ENCODE peak calls at places on chromosome 17, in eight cellular contexts. F, Z, A, M, B, K, L and H are unnamed samples.

GRCh38 chr17:35903451-35903850 is 23.3 kb upstream of the CCL5 start:
- DNase-seq in F (no peak), Z (no peak), A (no peak), M (no peak), B (no peak), K (no peak), L (no peak), H (no peak)

GRCh38 chr17:65556014-65556909 is 5.2 kb downstream of the AXIN2 start:
- DNase-seq in F (no peak), Z (peak), A (peak), M (peak), B (peak), K (peak), L (peak), H (peak)

GRCh38 chr17:61574542-61575351 is 16.3 kb downstream of the NACA2 start:
- DNase-seq in F (no peak), Z (peak), A (no peak), M (no peak), B (no peak), K (no peak), L (peak), H (no peak)

GRCh38 chr17:57708401-57708800 is 36.7 kb downstream of the CCDC182 start:
- DNase-seq in F (no peak), Z (no peak), A (no peak), M (no peak), B (no peak), K (no peak), L (no peak), H (no peak)

GRCh38 chr17:5418858-5419355 is 555 bp downstream of the NUP88 start:
- DNase-seq in F (peak), Z (peak), A (peak), M (peak), B (no peak), K (no peak), L (no peak), H (no peak)

GRCh38 chr17:81865733-81866439 is 5.3 kb downstream of the ARHGDIA start:
- DNase-seq in F (no peak), Z (no peak), A (peak), M (peak), B (no peak), K (no peak), L (peak), H (no peak)

GRCh38 chr17:17723354-17724261 is 42.4 kb downstream of the RAI1 start:
- DNase-seq in F (no peak), Z (no peak), A (no peak), M (no peak), B (no peak), K (no peak), L (peak), H (no peak)

GRCh38 chr17:72886622-72887021 is 205.9 kb downstream of the SLC39A11 start:
- DNase-seq in F (no peak), Z (no peak), A (no peak), M (no peak), B (no peak), K (no peak), L (no peak), H (no peak)

GRCh38 chr17:55284001-55284884 is 19.5 kb downstream of the HLF start:
- DNase-seq in F (no peak), Z (no peak), A (no peak), M (no peak), B (no peak), K (no peak), L (no peak), H (no peak)

GRCh38 chr17:16286947-16287562 is 66.2 kb downstream of the CENPV start:
- DNase-seq in F (peak), Z (peak), A (no peak), M (peak), B (peak), K (peak), L (no peak), H (no peak)

GRCh38 chr17:31608659-31609254 is 217.3 kb downstream of the RAB11FIP4 start:
- DNase-seq in F (no peak), Z (no peak), A (no peak), M (no peak), B (no peak), K (no peak), L (no peak), H (no peak)

GRCh38 chr17:80789356-80789902 is 202.2 kb upstream of the CHMP6 start:
- DNase-seq in F (peak), Z (peak), A (no peak), M (no peak), B (peak), K (peak), L (no peak), H (no peak)

GRCh38 chr17:17805575-17805974 is 31.2 kb downstream of the SREBF1 start:
- DNase-seq in F (no peak), Z (no peak), A (no peak), M (no peak), B (no peak), K (no peak), L (no peak), H (no peak)

GRCh38 chr17:65530985-65531507 is 30.4 kb downstream of the AXIN2 start:
- DNase-seq in F (no peak), Z (no peak), A (no peak), M (no peak), B (no peak), K (peak), L (peak), H (no peak)

GRCh38 chr17:79960788-79961522 is 74.7 kb downstream of the TBC1D16 start:
- DNase-seq in F (no peak), Z (peak), A (no peak), M (no peak), B (no peak), K (no peak), L (no peak), H (no peak)

GRCh38 chr17:37791434-37791833 is 46.6 kb upstream of the HNF1B start:
- DNase-seq in F (no peak), Z (peak), A (peak), M (peak), B (no peak), K (no peak), L (peak), H (no peak)

GRCh38 chr17:77036841-77037381 is 103.9 kb upstream of the SEC14L1 start:
- DNase-seq in F (no peak), Z (no peak), A (peak), M (peak), B (no peak), K (no peak), L (peak), H (no peak)

GRCh38 chr17:37276475-37276874 is 99.3 kb upstream of the C17orf78 start:
- DNase-seq in F (no peak), Z (peak), A (no peak), M (no peak), B (no peak), K (no peak), L (no peak), H (no peak)

GRCh38 chr17:30332057-30332542 is 1.8 kb downstream of the TMIGD1 start:
- DNase-seq in F (peak), Z (peak), A (no peak), M (peak), B (no peak), K (no peak), L (no peak), H (no peak)

GRCh38 chr17:81218991-81219390 is 3.8 kb downstream of the CEP131 start:
- DNase-seq in F (no peak), Z (no peak), A (no peak), M (no peak), B (no peak), K (no peak), L (no peak), H (no peak)

GRCh38 chr17:35930211-35931065 is at the start of gene RDM1:
- DNase-seq in F (peak), Z (peak), A (peak), M (peak), B (no peak), K (peak), L (peak), H (no peak)

GRCh38 chr17:76382305-76382802 is 2.1 kb upstream of the SPHK1 start:
- DNase-seq in F (no peak), Z (no peak), A (no peak), M (no peak), B (no peak), K (peak), L (peak), H (no peak)

GRCh38 chr17:29726721-29727252 is 104.1 kb upstream of the CORO6 start:
- DNase-seq in F (peak), Z (peak), A (no peak), M (no peak), B (no peak), K (no peak), L (peak), H (no peak)

GRCh38 chr17:2610640-2611175 is 17.3 kb downstream of the PAFAH1B1 start:
- DNase-seq in F (no peak), Z (no peak), A (no peak), M (no peak), B (no peak), K (no peak), L (no peak), H (no peak)

GRCh38 chr17:1774390-1775176 is 12.7 kb downstream of the SERPINF1 start:
- DNase-seq in F (no peak), Z (no peak), A (no peak), M (no peak), B (no peak), K (no peak), L (no peak), H (no peak)

GRCh38 chr17:73643012-73643845 is 1.0 kb downstream of the SDK2 start:
- DNase-seq in F (no peak), Z (peak), A (peak), M (peak), B (no peak), K (no peak), L (peak), H (no peak)

GRCh38 chr17:3032258-3033247 is 30.9 kb downstream of the OR1D5 start:
- DNase-seq in F (no peak), Z (no peak), A (no peak), M (no peak), B (no peak), K (no peak), L (no peak), H (no peak)

GRCh38 chr17:35866356-35866950 is 2.2 kb downstream of the HEATR9 start:
- DNase-seq in F (no peak), Z (no peak), A (no peak), M (no peak), B (no peak), K (no peak), L (no peak), H (no peak)

GRCh38 chr17:73952498-73953205 is 250.8 kb upstream of the RPL38 start:
- DNase-seq in F (no peak), Z (peak), A (peak), M (peak), B (no peak), K (no peak), L (peak), H (no peak)

GRCh38 chr17:45311762-45312476 is 4.9 kb downstream of the MAP3K14 start:
- DNase-seq in F (no peak), Z (peak), A (peak), M (peak), B (peak), K (peak), L (peak), H (no peak)

GRCh38 chr17:76007850-76008165 is 7.2 kb downstream of the CDK3 start:
- DNase-seq in F (no peak), Z (no peak), A (no peak), M (no peak), B (no peak), K (no peak), L (no peak), H (no peak)

GRCh38 chr17:13776027-13776551 is 174.4 kb upstream of the HS3ST3A1 start:
- DNase-seq in F (no peak), Z (no peak), A (no peak), M (no peak), B (no peak), K (no peak), L (peak), H (no peak)

GRCh38 chr17:27532269-27533067 is 76.2 kb downstream of the KSR1 start:
- DNase-seq in F (no peak), Z (no peak), A (peak), M (peak), B (peak), K (no peak), L (no peak), H (peak)

DNA sequence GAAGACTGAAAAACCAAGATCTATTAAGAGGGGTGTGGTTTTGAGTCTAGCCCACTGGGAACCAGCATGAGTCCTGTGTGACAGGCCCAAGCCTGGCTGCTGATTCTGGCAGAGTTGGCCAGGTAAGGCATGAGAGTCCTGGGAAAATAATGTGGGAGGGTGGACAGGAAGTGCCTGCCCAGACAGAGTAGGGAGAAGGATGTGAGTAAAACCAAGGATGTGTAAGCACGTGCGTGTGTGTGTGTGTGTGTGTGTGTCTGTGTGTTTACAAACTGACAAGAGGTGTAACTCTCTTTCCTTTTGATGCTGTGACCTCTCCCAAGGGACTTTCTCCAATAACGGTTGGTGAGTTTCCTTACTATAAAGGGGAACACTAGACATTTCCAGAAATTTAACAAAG is 15.6 kb upstream of the TEX2 start:
- DNase-seq in F (no peak), Z (peak), A (no peak), M (peak), B (no peak), K (peak), L (no peak), H (no peak)
- TF ChIP-seq EP300 in F (no peak), Z (no peak), A (no peak), M (no peak), B (no peak), K (no peak), L (no peak), H (no peak)

GRCh38 chr17:50533720-50534148 is 1.2 kb downstream of the EPN3 start:
- DNase-seq in F (no peak), Z (no peak), A (peak), M (peak), B (no peak), K (peak), L (peak), H (peak)
- TF ChIP-seq EP300 in F (no peak), Z (no peak), A (no peak), M (no peak), B (no peak), K (no peak), L (peak), H (no peak)

GRCh38 chr17:51144266-51145022 is 8.9 kb upstream of the NME1 start:
- DNase-seq in F (no peak), Z (no peak), A (no peak), M (no peak), B (no peak), K (no peak), L (no peak), H (no peak)

GRCh38 chr17:51152766-51153209 is 571 bp upstream of the NME1 start:
- DNase-seq in F (no peak), Z (no peak), A (no peak), M (no peak), B (no peak), K (no peak), L (peak), H (no peak)

GRCh38 chr17:51150932-51151331 is 2.4 kb upstream of the NME1 start:
- DNase-seq in F (no peak), Z (no peak), A (no peak), M (no peak), B (no peak), K (no peak), L (no peak), H (no peak)

GRCh38 chr17:51142597-51142996 is 10.8 kb upstream of the NME1 start:
- DNase-seq in F (no peak), Z (no peak), A (no peak), M (no peak), B (no peak), K (no peak), L (no peak), H (no peak)

GRCh38 chr17:51147641-51148040 is 5.7 kb upstream of the NME1 start:
- DNase-seq in F (no peak), Z (no peak), A (no peak), M (no peak), B (no peak), K (no peak), L (no peak), H (no peak)
- TF ChIP-seq EP300 in F (no peak), Z (no peak), A (no peak), M (no peak), B (no peak), K (no peak), L (no peak), H (no peak)

DNA sequence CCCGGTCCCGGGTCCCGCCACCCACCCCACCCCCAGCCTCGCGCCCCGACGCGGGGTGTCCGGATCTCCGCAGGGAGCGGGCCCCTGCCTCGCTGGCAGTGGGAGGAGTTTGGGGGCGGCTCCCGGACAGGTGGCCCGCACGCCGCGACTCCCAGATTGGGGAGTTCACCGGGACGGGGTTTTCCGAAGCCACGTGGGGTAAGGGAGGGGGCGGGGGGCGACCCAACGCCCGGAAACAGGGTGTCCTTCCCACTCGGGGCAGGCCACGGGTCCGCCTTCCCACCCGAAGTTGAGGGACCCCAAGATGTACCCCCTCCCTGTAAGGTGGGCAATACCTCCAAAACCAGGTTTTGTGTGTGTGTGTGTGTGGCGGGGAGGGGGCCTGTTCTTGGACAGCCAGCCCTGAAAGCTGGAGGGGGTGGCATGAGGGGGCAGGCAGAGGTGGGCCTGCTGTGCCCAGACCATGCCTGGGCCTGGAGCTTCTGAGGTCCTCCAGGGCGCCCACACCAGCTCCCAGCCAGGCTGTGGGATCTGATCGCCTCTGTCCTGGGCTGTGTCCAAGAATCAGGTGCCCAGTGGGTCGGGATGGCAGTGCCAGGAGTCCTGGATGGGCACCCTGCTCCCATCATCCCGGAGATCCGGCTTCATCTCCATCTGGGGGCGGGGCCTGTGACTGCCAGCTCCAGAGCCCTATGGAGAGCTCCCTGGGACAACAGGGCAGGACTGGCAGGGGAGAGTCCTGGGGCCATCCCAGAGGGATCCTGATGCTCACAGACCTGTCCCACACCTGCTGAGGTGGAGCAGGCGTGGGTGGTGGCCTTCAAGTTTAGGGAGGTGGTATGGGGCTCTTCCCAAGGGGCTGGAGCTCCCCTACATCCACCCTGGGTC is 769 bp downstream of the SYNGR2 start:
- DNase-seq in F (no peak), Z (peak), A (peak), M (peak), B (no peak), K (peak), L (peak), H (no peak)
- TF ChIP-seq EP300 in F (peak), Z (no peak), A (no peak), M (no peak), B (no peak), K (no peak), L (no peak), H (no peak)

DNA sequence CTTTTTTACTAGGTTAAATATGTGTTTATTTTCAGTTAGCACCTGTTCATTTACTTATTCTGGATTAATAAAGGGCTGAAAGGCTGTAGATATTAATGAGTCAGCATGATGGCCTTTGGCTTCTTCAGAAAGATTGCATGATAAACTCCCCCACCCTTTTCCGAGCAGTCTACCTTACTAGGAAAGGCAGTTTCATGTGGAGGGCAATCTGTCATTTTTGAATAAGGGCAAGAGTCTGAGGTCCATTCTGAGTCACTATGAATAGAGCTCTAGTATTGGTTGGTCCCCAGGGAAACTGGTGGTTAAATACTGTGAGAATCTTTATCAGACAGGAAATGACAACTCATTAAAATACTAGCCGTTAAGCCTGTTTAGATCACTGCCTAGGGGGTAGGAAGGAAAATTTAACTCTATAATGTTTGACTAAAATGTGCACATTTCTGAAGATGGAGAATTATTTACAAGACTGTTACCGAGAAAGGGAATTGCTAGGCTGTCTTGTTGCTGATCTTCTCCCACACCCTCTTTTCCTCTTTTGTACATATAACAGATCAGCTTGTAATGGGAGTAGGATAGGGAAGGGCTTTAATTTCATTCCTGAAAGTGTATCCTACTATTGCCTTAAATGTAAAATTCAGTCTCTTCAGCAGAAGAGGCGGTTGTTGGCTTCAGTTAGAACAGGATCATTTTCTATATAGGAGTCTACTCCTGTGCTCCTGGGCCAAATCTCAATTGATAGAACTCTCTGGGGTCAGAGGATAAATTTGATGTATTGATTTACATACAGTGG is 63.3 kb downstream of the TUBD1 start:
- DNase-seq in F (peak), Z (peak), A (no peak), M (no peak), B (no peak), K (no peak), L (peak), H (no peak)
- TF ChIP-seq EP300 in F (peak), Z (peak), A (no peak), M (peak), B (peak), K (peak), L (peak), H (no peak)

DNA sequence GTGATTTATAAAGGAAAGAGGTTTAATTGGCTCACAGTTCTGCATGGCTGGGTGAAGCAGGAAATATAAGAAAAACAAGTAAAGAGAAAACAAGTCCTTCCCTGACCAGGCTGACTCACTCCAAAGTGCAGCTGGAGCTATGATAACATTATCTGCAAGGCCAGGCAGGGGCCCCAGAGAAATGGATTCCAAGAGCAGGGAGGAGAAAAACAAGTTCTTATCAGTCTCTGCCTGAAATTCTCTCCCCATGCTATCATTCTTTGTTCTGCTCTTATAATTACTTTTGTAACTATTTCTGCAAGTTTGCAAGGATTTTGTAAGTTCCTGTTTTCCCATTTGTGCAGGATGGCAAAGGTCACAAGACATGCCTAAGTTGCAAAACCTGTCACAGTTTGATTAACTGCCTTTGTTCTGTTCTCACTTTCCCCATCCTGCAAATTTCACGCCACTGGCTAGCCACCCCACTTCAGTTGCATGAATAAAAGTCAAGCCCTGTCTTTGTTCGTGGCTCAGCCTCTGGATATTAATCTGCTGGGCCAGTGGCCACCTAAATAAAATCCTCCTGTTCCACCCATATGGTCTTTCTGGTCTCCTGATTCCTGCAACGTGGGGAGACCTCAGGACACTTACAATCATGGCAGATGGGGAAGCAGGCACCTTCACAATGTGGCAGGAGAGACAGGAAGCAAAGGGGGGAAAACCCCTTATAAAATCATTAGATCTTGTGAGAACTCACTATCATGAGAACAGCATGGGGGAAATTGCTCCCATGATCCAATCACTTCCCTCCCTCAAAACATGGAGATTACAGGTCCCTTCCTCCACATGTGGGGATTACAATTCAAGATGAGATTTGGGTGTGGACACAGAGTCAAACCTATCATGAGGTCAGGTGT is 13.1 kb downstream of the ABCA9 start:
- DNase-seq in F (no peak), Z (peak), A (peak), M (peak), B (peak), K (peak), L (no peak), H (peak)
- TF ChIP-seq EP300 in F (no peak), Z (no peak), A (no peak), M (no peak), B (no peak), K (no peak), L (no peak), H (no peak)